ENCODE peak calls at places on chromosomes 4 and X, in six cellular contexts. Z, S, D, H, U and C are unnamed samples.

GRCh38 chrX:108331126-108331909 is 106.9 kb downstream of the COL4A6 start:
- DNase-seq in Z (no peak), S (no peak), D (no peak), H (no peak), U (no peak), C (no peak)

GRCh38 chrX:103805860-103806259 is 26.2 kb downstream of the RAB9B start:
- DNase-seq in Z (no peak), S (no peak), D (no peak), H (no peak), U (no peak), C (no peak)

GRCh38 chr4:10299601-10300000 is 157.6 kb downstream of the ZNF518B start:
- DNase-seq in Z (no peak), S (no peak), D (no peak), H (no peak), U (no peak), C (no peak)

GRCh38 chr4:7559741-7560376 is 125.1 kb upstream of the PSAPL1 start:
- DNase-seq in Z (no peak), S (no peak), D (no peak), H (no peak), U (no peak), C (peak; percentile 27)

GRCh38 chrX:118221257-118221656 is 104.6 kb upstream of the KLHL13 start:
- DNase-seq in Z (no peak), S (no peak), D (no peak), H (no peak), U (no peak), C (no peak)

GRCh38 chr4:94654714-94655113 is 103.0 kb upstream of the BMPR1B start:
- DNase-seq in Z (no peak), S (no peak), D (no peak), H (no peak), U (no peak), C (no peak)

GRCh38 chrX:134737061-134737460 is 78.8 kb upstream of the PLAC1 start:
- DNase-seq in Z (no peak), S (peak; percentile 73), D (no peak), H (no peak), U (no peak), C (no peak)

GRCh38 chr4:65983062-65983461 is 312.8 kb upstream of the EPHA5 start:
- DNase-seq in Z (no peak), S (no peak), D (no peak), H (no peak), U (no peak), C (no peak)

GRCh38 chrX:72243472-72243871 is 4.6 kb upstream of the ERCC6L start:
- DNase-seq in Z (no peak), S (no peak), D (no peak), H (no peak), U (no peak), C (no peak)

GRCh38 chrX:153684447-153685178 is 3.1 kb upstream of the SLC6A8 start:
- DNase-seq in Z (no peak), S (peak; percentile 53), D (no peak), H (no peak), U (peak; percentile 45), C (no peak)

GRCh38 chrX:47327902-47328301 is 42.5 kb upstream of the ZNF157 start:
- DNase-seq in Z (no peak), S (no peak), D (no peak), H (no peak), U (no peak), C (no peak)
- TF ChIP-seq CTCF in Z (no peak), S (no peak), D (no peak), H (no peak), U (no peak), C (no peak)

DNA sequence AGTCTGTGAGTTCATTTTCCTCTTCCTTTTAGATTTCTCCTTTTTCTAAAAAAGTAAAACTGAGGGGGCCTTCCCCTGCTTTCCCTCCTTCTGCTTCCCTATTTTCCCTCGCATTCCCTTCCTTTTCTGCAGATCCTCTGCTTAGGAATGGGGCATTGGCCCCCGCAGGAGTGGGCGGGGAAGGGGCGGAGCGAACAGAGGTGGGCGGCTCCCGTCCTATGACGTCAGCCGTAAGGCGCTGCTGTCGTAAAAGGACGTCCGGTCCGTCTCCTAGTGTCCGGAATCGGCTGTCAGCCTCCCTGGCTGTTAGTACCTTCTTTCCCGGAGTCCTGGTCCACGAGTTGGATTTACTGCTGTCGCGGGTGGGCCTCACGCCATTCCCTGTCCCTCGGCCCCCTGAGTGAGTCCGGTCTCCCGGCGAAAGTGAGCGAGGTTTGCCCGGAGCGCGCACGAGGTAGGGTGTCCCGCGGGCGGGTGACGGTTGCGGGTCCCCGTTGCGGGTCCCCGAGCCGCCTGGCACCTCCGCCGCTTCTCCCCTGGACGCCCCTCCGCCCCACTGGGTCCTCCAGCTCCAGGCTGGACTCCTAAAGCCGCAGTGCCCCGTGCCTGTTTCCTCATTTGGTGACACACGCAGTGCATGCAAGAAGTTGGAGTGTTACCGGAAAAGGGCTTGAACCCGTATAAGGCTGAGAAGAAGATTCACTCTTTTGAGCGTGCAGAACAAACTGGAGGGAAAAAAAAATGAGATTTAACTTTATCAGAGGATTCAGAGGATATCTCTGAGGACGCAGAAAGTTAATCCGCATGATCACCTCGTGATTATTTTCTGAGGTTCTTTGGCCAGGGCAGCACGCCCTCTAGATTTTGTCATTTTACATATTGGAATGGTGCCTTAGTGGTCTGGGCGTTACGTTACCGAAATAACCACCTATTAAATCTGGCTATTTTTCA is at the start of gene ZNF330:
- DNase-seq in Z (peak; percentile 91), S (peak; percentile 95), D (peak; percentile 97), H (peak; percentile 95), U (peak; percentile 91), C (peak; percentile 91)
- TF ChIP-seq CTCF in Z (peak; percentile 32), S (no peak), D (no peak), H (no peak), U (no peak), C (no peak)

DNA sequence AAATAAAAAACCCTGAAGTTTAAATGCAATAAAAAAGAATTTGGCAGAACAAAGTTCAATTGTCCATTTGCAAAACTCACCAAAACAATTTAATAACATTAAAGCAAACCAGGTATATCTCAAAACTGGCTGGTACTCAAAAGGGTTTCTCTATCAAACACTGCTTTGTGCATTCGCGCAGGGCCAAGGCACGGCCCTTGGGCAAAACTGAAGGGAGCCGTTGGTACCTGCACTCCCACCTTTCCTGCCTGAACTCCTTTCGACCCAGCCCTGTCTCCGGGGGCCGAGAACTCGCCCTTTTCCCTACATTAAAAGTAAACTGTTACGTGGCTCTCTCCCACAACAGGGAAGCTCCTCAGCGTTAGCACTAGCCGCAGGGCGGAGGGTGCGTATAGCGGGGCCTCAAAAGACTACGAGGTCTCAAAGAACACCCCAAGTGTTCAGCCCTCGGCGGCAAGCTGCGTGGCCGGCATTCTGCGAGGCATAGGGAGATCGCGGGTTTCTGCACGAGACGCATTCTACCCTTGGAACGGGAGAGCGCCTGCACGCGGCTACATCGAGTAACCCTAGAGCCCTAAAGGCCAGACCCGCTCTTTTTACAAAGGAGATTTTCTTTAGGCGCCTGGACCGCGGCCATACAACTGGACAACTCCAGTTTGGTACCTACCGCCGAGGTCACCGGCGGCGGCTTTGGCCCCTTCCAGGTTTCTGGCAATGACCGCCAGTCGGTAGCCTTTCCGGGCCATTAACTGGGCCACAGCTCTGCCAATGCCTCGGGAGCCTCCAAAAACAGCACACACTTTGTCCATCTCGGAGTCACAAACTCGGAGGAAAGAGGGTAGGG is 552 bp downstream of the CBR4 start:
- DNase-seq in Z (peak; percentile 41), S (peak; percentile 87), D (peak; percentile 46), H (peak; percentile 57), U (peak; percentile 58), C (peak; percentile 35)
- TF ChIP-seq CTCF in Z (peak; percentile 28), S (no peak), D (peak; percentile 27), H (no peak), U (no peak), C (no peak)

DNA sequence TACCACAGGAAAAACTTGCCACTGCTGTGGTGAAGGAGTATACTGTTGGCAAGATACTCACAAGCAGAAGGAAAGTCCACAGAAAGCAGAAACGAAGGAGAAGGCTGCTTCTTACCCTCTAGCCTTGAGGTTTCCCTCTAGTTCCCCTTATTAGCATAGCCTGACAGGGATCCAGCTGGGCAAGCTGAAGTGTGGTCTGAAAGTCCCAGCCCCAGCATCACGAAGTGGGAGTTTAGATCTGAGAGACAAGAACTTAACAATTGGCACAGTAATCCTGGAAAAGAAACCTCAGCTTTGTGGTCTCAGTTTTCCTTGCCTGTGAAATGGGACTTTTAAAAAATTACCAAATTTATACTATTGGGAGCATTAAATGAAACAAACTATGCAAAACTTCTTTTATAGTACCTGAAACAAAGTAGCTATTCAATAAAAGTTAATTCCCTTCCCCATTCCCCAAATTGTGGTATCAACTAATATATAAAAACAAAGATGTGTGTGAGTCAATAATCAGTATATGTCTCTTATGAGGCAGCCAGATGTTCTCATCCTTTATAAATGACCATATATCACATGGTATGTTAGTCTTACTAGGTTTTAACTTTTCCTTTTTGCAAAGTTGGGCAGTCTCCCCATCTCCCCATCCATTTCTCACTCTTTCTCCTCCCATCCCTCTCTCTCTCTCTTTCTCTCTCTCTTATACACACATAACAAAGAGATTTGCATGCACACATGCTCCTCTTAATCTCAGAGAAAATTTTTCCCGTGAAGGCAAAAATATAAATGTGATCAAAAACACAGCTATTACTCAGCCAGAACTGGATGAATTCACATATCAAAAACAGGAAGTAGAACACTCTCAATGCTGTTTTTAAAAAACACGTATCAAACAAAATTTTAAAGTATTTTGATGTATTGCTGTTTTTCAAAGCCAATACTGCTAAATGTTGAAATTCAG is 57.8 kb downstream of the SCFD2 start:
- DNase-seq in Z (no peak), S (no peak), D (no peak), H (no peak), U (no peak), C (no peak)
- TF ChIP-seq CTCF in Z (no peak), S (no peak), D (no peak), H (no peak), U (no peak), C (no peak)